ENCODE peak calls at places on chromosomes 16 and 17, in four cellular contexts. Y is NCI-H1092, A is uterus, I is AG09319. T is an unnamed sample.

GRCh38 chr16:27748868-27749546 is 199.1 kb downstream of the KATNIP start:
- DNase-seq in Y (no peak), A (peak), I (peak), T (no peak)

GRCh38 chr17:37447641-37448040 is 41.0 kb downstream of the TADA2A start:
- DNase-seq in Y (no peak), A (no peak), I (no peak), T (no peak)

GRCh38 chr16:62977876-62978275 is 941.6 kb upstream of the CDH8 start:
- DNase-seq in Y (no peak), A (no peak), I (no peak), T (no peak)

GRCh38 chr17:63240106-63240505 is 206.0 kb downstream of the CYB561 start:
- DNase-seq in Y (no peak), A (no peak), I (no peak), T (no peak)

GRCh38 chr16:66746682-66747081 is 4.7 kb downstream of the DYNC1LI2 start:
- DNase-seq in Y (no peak), A (no peak), I (no peak), T (no peak)

GRCh38 chr16:67917852-67918236 is 13.8 kb downstream of the CTRL start:
- DNase-seq in Y (no peak), A (no peak), I (no peak), T (no peak)

GRCh38 chr16:457732-458400 is 32.4 kb downstream of the RAB11FIP3 start:
- DNase-seq in Y (no peak), A (no peak), I (no peak), T (no peak)

GRCh38 chr16:383326-384020 is 1.7 kb upstream of the PGAP6 start:
- DNase-seq in Y (no peak), A (no peak), I (no peak), T (no peak)

GRCh38 chr16:77675464-77676324 is 46.6 kb upstream of the NUDT7 start:
- DNase-seq in Y (peak), A (peak), I (peak), T (peak)

GRCh38 chr17:68840073-68840472 is 115.1 kb downstream of the ABCA8 start:
- DNase-seq in Y (no peak), A (no peak), I (no peak), T (no peak)

GRCh38 chr17:73291260-73291801 is 20.5 kb downstream of the CDC42EP4 start:
- DNase-seq in Y (no peak), A (peak), I (peak), T (peak)

GRCh38 chr17:49918591-49918990 is 50.4 kb upstream of the DLX4 start:
- DNase-seq in Y (no peak), A (no peak), I (no peak), T (no peak)

GRCh38 chr16:86844691-86845090 is 266.3 kb downstream of the FOXL1 start:
- DNase-seq in Y (no peak), A (no peak), I (no peak), T (no peak)

GRCh38 chr17:82297804-82298537 is 19.4 kb downstream of the CD7 start:
- DNase-seq in Y (peak), A (peak), I (peak), T (peak)

GRCh38 chr17:20267459-20267842 is 199.9 kb downstream of the LGALS9B start:
- DNase-seq in Y (no peak), A (no peak), I (no peak), T (no peak)

GRCh38 chr17:603405-604193 is 111.0 kb downstream of the VPS53 start:
- DNase-seq in Y (no peak), A (no peak), I (no peak), T (no peak)

GRCh38 chr17:41734949-41735313 is 488 bp upstream of the HAP1 start:
- DNase-seq in Y (no peak), A (no peak), I (no peak), T (no peak)

GRCh38 chr16:59180083-59180476 is 446.0 kb upstream of the GOT2 start:
- DNase-seq in Y (no peak), A (no peak), I (no peak), T (no peak)

GRCh38 chr16:22784690-22785214 is 29.2 kb upstream of the HS3ST2 start:
- DNase-seq in Y (no peak), A (no peak), I (no peak), T (no peak)

GRCh38 chr17:56979091-56979480 is 1.2 kb downstream of the SCPEP1 start:
- DNase-seq in Y (no peak), A (no peak), I (no peak), T (no peak)

GRCh38 chr16:55482056-55482455 is 3.1 kb downstream of the MMP2 start:
- DNase-seq in Y (no peak), A (no peak), I (no peak), T (no peak)

T was measured in suprapubic skin.